ENCODE peak calls at places on chromosome 9, in five cellular contexts. One of them, this sample, is unnamed.

GRCh38 chr9:32875242-32875641 is 91.9 kb downstream of the TMEM215 start:
- DNase-seq in HFFc6: no peak
- DNase-seq in MM.1S: no peak
- DNase-seq in IMR-90: no peak
- DNase-seq in coronary artery: no peak
- DNase-seq in this sample: no peak

GRCh38 chr9:613771-614347 is 227.6 kb upstream of the DMRT1 start:
- DNase-seq in HFFc6: peak
- DNase-seq in MM.1S: peak
- DNase-seq in IMR-90: peak
- DNase-seq in coronary artery: peak
- DNase-seq in this sample: peak

GRCh38 chr9:124267271-124267807 is 9.6 kb downstream of the NEK6 start:
- DNase-seq in HFFc6: peak
- DNase-seq in MM.1S: no peak
- DNase-seq in IMR-90: peak
- DNase-seq in coronary artery: peak
- DNase-seq in this sample: peak

GRCh38 chr9:100352201-100352726 is 478 bp downstream of the TEX10 start:
- DNase-seq in HFFc6: no peak
- DNase-seq in MM.1S: peak
- DNase-seq in IMR-90: peak
- DNase-seq in coronary artery: peak
- DNase-seq in this sample: peak

GRCh38 chr9:21695874-21696341 is 106.5 kb upstream of the MTAP start:
- DNase-seq in HFFc6: no peak
- DNase-seq in MM.1S: no peak
- DNase-seq in IMR-90: no peak
- DNase-seq in coronary artery: no peak
- DNase-seq in this sample: peak

GRCh38 chr9:108836319-108836718 is 19.5 kb downstream of the ACTL7B start:
- DNase-seq in HFFc6: no peak
- DNase-seq in MM.1S: no peak
- DNase-seq in IMR-90: no peak
- DNase-seq in coronary artery: no peak
- DNase-seq in this sample: no peak

GRCh38 chr9:112091805-112092204 is 83.3 kb downstream of the SUSD1 start:
- DNase-seq in HFFc6: peak
- DNase-seq in MM.1S: no peak
- DNase-seq in IMR-90: peak
- DNase-seq in coronary artery: no peak
- DNase-seq in this sample: no peak

GRCh38 chr9:138010861-138011260 is 133.3 kb downstream of the CACNA1B start:
- DNase-seq in HFFc6: no peak
- DNase-seq in MM.1S: no peak
- DNase-seq in IMR-90: no peak
- DNase-seq in coronary artery: peak
- DNase-seq in this sample: no peak

GRCh38 chr9:22447607-22448305 is 1.1 kb downstream of the DMRTA1 start:
- DNase-seq in HFFc6: no peak
- DNase-seq in MM.1S: peak
- DNase-seq in IMR-90: no peak
- DNase-seq in coronary artery: no peak
- DNase-seq in this sample: no peak

GRCh38 chr9:104107799-104108198 is 13.7 kb downstream of the SMC2 start:
- DNase-seq in HFFc6: no peak
- DNase-seq in MM.1S: no peak
- DNase-seq in IMR-90: no peak
- DNase-seq in coronary artery: no peak
- DNase-seq in this sample: no peak

GRCh38 chr9:13513710-13514444 is 234.4 kb upstream of the MPDZ start:
- DNase-seq in HFFc6: peak
- DNase-seq in MM.1S: no peak
- DNase-seq in IMR-90: no peak
- DNase-seq in coronary artery: no peak
- DNase-seq in this sample: no peak

GRCh38 chr9:122268041-122268814 is 3.5 kb downstream of the MRRF start:
- DNase-seq in HFFc6: no peak
- DNase-seq in MM.1S: no peak
- DNase-seq in IMR-90: no peak
- DNase-seq in coronary artery: no peak
- DNase-seq in this sample: no peak
- TF ChIP-seq CTCF in HFFc6: no peak
- TF ChIP-seq CTCF in MM.1S: no peak
- TF ChIP-seq CTCF in IMR-90: no peak
- TF ChIP-seq CTCF in coronary artery: no peak
- TF ChIP-seq CTCF in this sample: no peak

DNA sequence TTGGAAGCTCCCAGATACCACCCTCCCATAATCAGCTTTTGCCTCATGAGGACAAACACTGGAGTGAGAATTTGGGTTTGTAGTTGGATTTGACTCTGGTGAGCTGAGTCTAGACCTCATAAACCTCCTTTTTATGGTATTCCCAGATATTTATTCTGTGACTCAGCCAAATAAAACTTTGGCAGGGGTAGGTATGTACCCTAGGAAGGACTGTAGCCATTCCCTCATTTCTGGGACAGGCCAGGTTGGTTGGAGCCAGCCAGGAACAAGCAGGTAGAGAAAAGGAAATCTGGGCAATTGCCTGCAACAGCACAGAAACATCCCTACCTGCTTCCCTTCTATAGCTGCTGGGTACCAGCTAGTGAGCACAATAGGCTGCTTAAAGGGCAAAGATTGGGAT is 19.4 kb downstream of the ENHO start:
- DNase-seq in HFFc6: no peak
- DNase-seq in MM.1S: no peak
- DNase-seq in IMR-90: no peak
- DNase-seq in coronary artery: no peak
- DNase-seq in this sample: no peak
- TF ChIP-seq CTCF in HFFc6: no peak
- TF ChIP-seq CTCF in MM.1S: no peak
- TF ChIP-seq CTCF in IMR-90: no peak
- TF ChIP-seq CTCF in coronary artery: no peak
- TF ChIP-seq CTCF in this sample: no peak

GRCh38 chr9:136849038-136849959 is at the start of gene PHPT1:
- DNase-seq in HFFc6: peak
- DNase-seq in MM.1S: peak
- DNase-seq in IMR-90: peak
- DNase-seq in coronary artery: peak
- DNase-seq in this sample: peak
- TF ChIP-seq CTCF in HFFc6: no peak
- TF ChIP-seq CTCF in MM.1S: no peak
- TF ChIP-seq CTCF in IMR-90: no peak
- TF ChIP-seq CTCF in coronary artery: no peak
- TF ChIP-seq CTCF in this sample: no peak

GRCh38 chr9:114880276-114880891 is 50.0 kb downstream of the TNFSF8 start:
- DNase-seq in HFFc6: no peak
- DNase-seq in MM.1S: no peak
- DNase-seq in IMR-90: peak
- DNase-seq in coronary artery: no peak
- DNase-seq in this sample: no peak

GRCh38 chr9:114883709-114884108 is 46.7 kb downstream of the TNFSF8 start:
- DNase-seq in HFFc6: no peak
- DNase-seq in MM.1S: no peak
- DNase-seq in IMR-90: no peak
- DNase-seq in coronary artery: no peak
- DNase-seq in this sample: no peak

GRCh38 chr9:114884787-114885452 is 45.5 kb downstream of the TNFSF8 start:
- DNase-seq in HFFc6: no peak
- DNase-seq in MM.1S: no peak
- DNase-seq in IMR-90: peak
- DNase-seq in coronary artery: no peak
- DNase-seq in this sample: no peak

GRCh38 chr9:114879165-114879564 is 51.2 kb downstream of the TNFSF8 start:
- DNase-seq in HFFc6: no peak
- DNase-seq in MM.1S: no peak
- DNase-seq in IMR-90: no peak
- DNase-seq in coronary artery: no peak
- DNase-seq in this sample: no peak
- TF ChIP-seq CTCF in HFFc6: no peak
- TF ChIP-seq CTCF in MM.1S: no peak
- TF ChIP-seq CTCF in IMR-90: no peak
- TF ChIP-seq CTCF in coronary artery: no peak
- TF ChIP-seq CTCF in this sample: no peak

GRCh38 chr9:132236662-132237311 is 74.9 kb downstream of the NTNG2 start:
- DNase-seq in HFFc6: no peak
- DNase-seq in MM.1S: no peak
- DNase-seq in IMR-90: no peak
- DNase-seq in coronary artery: no peak
- DNase-seq in this sample: no peak
- TF ChIP-seq CTCF in HFFc6: peak
- TF ChIP-seq CTCF in MM.1S: no peak
- TF ChIP-seq CTCF in IMR-90: no peak
- TF ChIP-seq CTCF in coronary artery: peak
- TF ChIP-seq CTCF in this sample: no peak

GRCh38 chr9:133333566-133333965 is 2.4 kb downstream of the SURF6 start:
- DNase-seq in HFFc6: no peak
- DNase-seq in MM.1S: no peak
- DNase-seq in IMR-90: no peak
- DNase-seq in coronary artery: no peak
- DNase-seq in this sample: peak
- TF ChIP-seq CTCF in HFFc6: peak
- TF ChIP-seq CTCF in MM.1S: no peak
- TF ChIP-seq CTCF in IMR-90: no peak
- TF ChIP-seq CTCF in coronary artery: no peak
- TF ChIP-seq CTCF in this sample: no peak

GRCh38 chr9:98806394-98807069 is 938 bp upstream of the GALNT12 start:
- DNase-seq in HFFc6: peak
- DNase-seq in MM.1S: no peak
- DNase-seq in IMR-90: peak
- DNase-seq in coronary artery: no peak
- DNase-seq in this sample: no peak
- TF ChIP-seq CTCF in HFFc6: peak
- TF ChIP-seq CTCF in MM.1S: no peak
- TF ChIP-seq CTCF in IMR-90: peak
- TF ChIP-seq CTCF in coronary artery: no peak
- TF ChIP-seq CTCF in this sample: no peak

GRCh38 chr9:133628766-133629165 is 7.4 kb upstream of the DBH start:
- DNase-seq in HFFc6: no peak
- DNase-seq in MM.1S: no peak
- DNase-seq in IMR-90: no peak
- DNase-seq in coronary artery: no peak
- DNase-seq in this sample: no peak
- TF ChIP-seq CTCF in HFFc6: no peak
- TF ChIP-seq CTCF in MM.1S: no peak
- TF ChIP-seq CTCF in IMR-90: no peak
- TF ChIP-seq CTCF in coronary artery: no peak
- TF ChIP-seq CTCF in this sample: no peak

This sample was measured in kidney.